ENCODE peak calls at places on chromosome 20, in eight cellular contexts. U is WTC11; S is progenitor cell of endocrine pancreas; P is kidney tubule cell; H is CD4-positive, alpha-beta T cell; G is neural crest cell; Y is astrocyte of the hippocampus; D is germinal center. L is an unnamed sample.

GRCh38 chr20:2483504-2483903 is 12.9 kb upstream of the SNRPB start:
- DNase-seq in U (no peak), S (no peak), P (no peak), H (no peak), G (no peak), Y (no peak), D (no peak), L (no peak)

GRCh38 chr20:26135325-26136110 is 438.9 kb upstream of the ZNF337 start:
- DNase-seq in U (no peak), S (no peak), P (no peak), H (no peak), G (no peak), Y (no peak), D (no peak), L (no peak)

GRCh38 chr20:54048489-54048888 is 21.9 kb downstream of the BCAS1 start:
- DNase-seq in U (no peak), S (no peak), P (no peak), H (no peak), G (no peak), Y (peak), D (no peak), L (no peak)

GRCh38 chr20:25622450-25623224 is 1.2 kb downstream of the NANP start:
- DNase-seq in U (no peak), S (no peak), P (no peak), H (no peak), G (no peak), Y (no peak), D (no peak), L (no peak)

GRCh38 chr20:1291191-1291741 is 25.2 kb downstream of the SNPH start:
- DNase-seq in U (no peak), S (no peak), P (peak), H (no peak), G (no peak), Y (no peak), D (no peak), L (no peak)

GRCh38 chr20:53879048-53879684 is 191.2 kb downstream of the BCAS1 start:
- DNase-seq in U (no peak), S (no peak), P (no peak), H (no peak), G (no peak), Y (no peak), D (no peak), L (no peak)

GRCh38 chr20:19969507-19970255 is 47.5 kb upstream of the NAA20 start:
- DNase-seq in U (no peak), S (no peak), P (no peak), H (no peak), G (no peak), Y (no peak), D (no peak), L (no peak)

GRCh38 chr20:61100489-61100888 is 151.6 kb upstream of the CDH4 start:
- DNase-seq in U (no peak), S (no peak), P (no peak), H (no peak), G (no peak), Y (no peak), D (no peak), L (no peak)

L was measured in H9.